ENCODE peak calls at places on chromosomes 11 and 22, in ten cellular contexts. S is effector memory CD4-positive, alpha-beta T cell; P is PC-3; K is pancreas; Z is GM23248; B is IMR-90; M is ovary; D is neural progenitor cell; G is body of pancreas; U is adipocyte. C is an unnamed sample.
A peak's percentile ranks its signal among the peaks of the same experiment; 100 is the strongest.

GRCh38 chr22:17536269-17536668 is 27.0 kb upstream of the SLC25A18 start:
- DNase-seq in S (no peak), P (no peak), K (no peak), Z (peak; percentile 62), B (no peak), M (no peak), D (no peak), G (no peak), U (no peak), C (peak; percentile 90)

GRCh38 chr11:86484795-86485166 is 110.1 kb downstream of the CCDC81 start:
- DNase-seq in S (no peak), P (no peak), K (no peak), Z (peak; percentile 36), B (no peak), M (no peak), D (no peak), G (no peak), U (no peak), C (no peak)

GRCh38 chr11:120471131-120471530 is 40.4 kb upstream of the GRIK4 start:
- DNase-seq in S (no peak), P (peak; percentile 13), K (no peak), Z (peak; percentile 75), B (peak; percentile 89), M (no peak), D (no peak), G (no peak), U (peak; percentile 77), C (no peak)

GRCh38 chr22:25212337-25212736 is 7.1 kb upstream of the CRYBB2 start:
- DNase-seq in S (no peak), P (no peak), K (no peak), Z (no peak), B (no peak), M (no peak), D (no peak), G (no peak), U (no peak), C (no peak)

GRCh38 chr11:40125054-40125453 is 1334.4 kb downstream of the LRRC4C start:
- DNase-seq in S (no peak), P (peak; percentile 12), K (no peak), Z (no peak), B (no peak), M (no peak), D (peak; percentile 10), G (no peak), U (no peak), C (no peak)

GRCh38 chr11:112616292-112617088 is 344.7 kb upstream of the NCAM1 start:
- DNase-seq in S (no peak), P (no peak), K (no peak), Z (no peak), B (no peak), M (no peak), D (no peak), G (no peak), U (no peak), C (no peak)

GRCh38 chr22:47035443-47035881 is 273.0 kb downstream of the TBC1D22A start:
- DNase-seq in S (no peak), P (no peak), K (peak; percentile 18), Z (peak; percentile 24), B (no peak), M (no peak), D (no peak), G (no peak), U (no peak), C (no peak)

GRCh38 chr11:9858822-9859221 is 194.9 kb downstream of the SWAP70 start:
- DNase-seq in S (no peak), P (peak; percentile 13), K (no peak), Z (peak; percentile 14), B (peak; percentile 50), M (no peak), D (peak; percentile 32), G (no peak), U (peak; percentile 33), C (peak; percentile 55)

GRCh38 chr11:31817054-31817620 is 6.0 kb upstream of the PAX6 start:
- DNase-seq in S (no peak), P (no peak), K (no peak), Z (no peak), B (no peak), M (no peak), D (peak; percentile 86), G (no peak), U (no peak), C (peak; percentile 41)

GRCh38 chr22:43207849-43208702 is 21.1 kb upstream of the TTLL12 start:
- DNase-seq in S (no peak), P (no peak), K (no peak), Z (no peak), B (no peak), M (no peak), D (no peak), G (no peak), U (no peak), C (no peak)

GRCh38 chr11:73194593-73194992 is 23.5 kb upstream of the P2RY2 start:
- DNase-seq in S (no peak), P (peak; percentile 96), K (no peak), Z (peak; percentile 53), B (no peak), M (no peak), D (no peak), G (no peak), U (no peak), C (no peak)

DNA sequence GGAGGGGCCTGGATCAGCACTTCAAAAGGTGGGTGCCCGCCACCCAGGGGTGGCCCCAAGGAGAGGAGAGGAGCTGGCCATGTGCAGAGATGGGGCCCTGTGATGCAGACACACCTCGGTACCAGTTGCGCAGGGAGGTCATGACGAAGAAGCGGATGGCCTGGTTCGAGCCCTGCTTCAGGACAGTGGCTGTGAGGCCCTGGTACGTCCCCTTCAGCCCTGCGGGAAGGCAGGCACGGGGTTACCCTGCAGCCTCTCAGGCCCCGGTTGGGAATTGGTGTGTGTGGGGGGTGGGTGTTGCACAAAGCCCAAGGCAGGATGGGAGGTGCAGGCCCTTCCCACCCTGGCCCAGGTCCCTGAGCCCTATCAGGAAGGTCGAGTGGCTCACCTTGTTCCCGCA is 1.8 kb downstream of the SLC25A1 start:
- DNase-seq in S (no peak), P (no peak), K (no peak), Z (no peak), B (no peak), M (peak; percentile 33), D (peak; percentile 6), G (peak; percentile 19), U (no peak), C (no peak)
- H3K4me3 ChIP-seq in S (no peak overlapping the region), P (peak overlapping the region; percentile 88), K (no peak overlapping the region), Z (peak overlapping the region; percentile 78), B (no peak overlapping the region), M (no peak overlapping the region), D (no peak overlapping the region), G (no peak overlapping the region), U (peak overlapping the region; percentile 85), C (peak overlapping the region; percentile 83)

DNA sequence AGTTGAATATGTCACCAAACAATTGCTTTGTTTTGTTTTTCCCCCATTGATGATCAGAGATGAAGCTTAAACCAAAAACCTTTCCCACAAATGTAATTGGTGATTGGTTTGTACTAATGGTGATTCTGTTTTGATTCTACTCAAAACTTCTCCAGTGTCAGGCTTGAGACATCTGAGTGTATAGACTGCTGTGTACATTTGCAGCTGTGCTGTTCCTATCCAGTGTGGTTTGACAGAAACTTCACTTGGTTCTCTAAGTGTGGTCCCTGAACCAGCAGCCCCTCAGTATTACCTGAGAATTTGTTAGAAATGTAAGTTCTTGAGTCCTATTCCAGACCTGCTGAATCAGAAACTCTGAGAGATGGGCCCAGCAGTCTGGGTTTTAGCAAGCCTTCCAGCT is 84.8 kb downstream of the PPP6R3 start:
- DNase-seq in S (no peak), P (no peak), K (no peak), Z (no peak), B (no peak), M (no peak), D (no peak), G (no peak), U (no peak), C (no peak)
- H3K36me3 ChIP-seq in S (peaks cover 29% of the 10 kb centered on the region), P (peaks cover 66% of the 10 kb centered on the region), K (no peaks in the 10 kb centered on the region), Z (peaks cover 17% of the 10 kb centered on the region), B (peaks cover 32% of the 10 kb centered on the region), M (no peaks in the 10 kb centered on the region), D (no peaks in the 10 kb centered on the region), G (no peaks in the 10 kb centered on the region), U (peaks cover 30% of the 10 kb centered on the region), C (peaks cover 63% of the 10 kb centered on the region)

DNA sequence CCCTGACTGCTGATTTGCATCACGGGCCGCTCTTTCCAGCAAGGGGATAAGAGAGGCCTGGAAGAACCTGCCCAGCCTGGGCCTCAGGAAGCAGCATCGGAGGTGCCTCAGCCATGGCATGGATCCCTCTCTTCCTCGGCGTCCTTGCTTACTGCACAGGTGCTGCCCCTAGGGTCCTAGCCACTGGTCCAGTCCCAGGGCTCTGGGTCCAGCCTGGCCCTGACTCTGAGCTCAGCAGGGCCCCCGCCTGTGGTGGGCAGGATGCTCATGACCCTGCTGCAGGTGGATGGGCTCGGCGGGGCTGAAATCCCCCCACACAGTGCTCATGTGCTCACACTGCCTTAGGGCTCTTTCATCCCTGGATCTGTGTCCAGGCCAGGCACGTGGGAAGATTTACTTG is 7.0 kb upstream of the IGLL5 start:
- DNase-seq in S (no peak), P (no peak), K (no peak), Z (no peak), B (no peak), M (no peak), D (no peak), G (no peak), U (no peak), C (no peak)
- H3K4me3 ChIP-seq in S (no peak overlapping the region), P (no peak overlapping the region), K (no peak overlapping the region), Z (no peak overlapping the region), B (no peak overlapping the region), M (no peak overlapping the region), D (no peak overlapping the region), G (no peak overlapping the region), U (no peak overlapping the region), C (no peak overlapping the region)

DNA sequence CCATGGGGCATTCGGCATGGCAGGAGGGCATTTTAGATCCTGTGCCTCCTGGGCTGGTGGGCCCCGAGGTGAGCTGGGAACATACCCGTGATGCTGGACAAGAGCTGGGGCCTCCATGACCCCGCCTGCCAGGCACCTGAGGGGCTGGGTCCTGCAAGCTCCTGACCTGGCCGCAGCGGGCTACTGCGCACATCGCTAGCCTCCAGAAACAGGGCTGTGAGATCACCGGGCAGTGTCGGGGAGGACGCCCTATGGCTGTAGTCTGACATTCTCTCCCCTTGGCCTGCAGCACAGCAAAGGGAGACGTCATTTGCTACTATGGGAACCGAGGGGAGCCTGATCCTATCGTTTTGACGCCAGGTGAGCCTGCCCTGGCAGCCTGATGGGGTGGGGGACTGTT is 24.4 kb upstream of the DGCR8 start:
- DNase-seq in S (no peak), P (no peak), K (no peak), Z (no peak), B (no peak), M (no peak), D (no peak), G (no peak), U (no peak), C (no peak)
- H3K36me3 ChIP-seq in S (peaks cover 45% of the 10 kb centered on the region), P (no peaks in the 10 kb centered on the region), K (no peaks in the 10 kb centered on the region), Z (no peaks in the 10 kb centered on the region), B (peaks cover 50% of the 10 kb centered on the region), M (no peaks in the 10 kb centered on the region), D (no peaks in the 10 kb centered on the region), G (peaks cover 5% of the 10 kb centered on the region), U (peaks cover 83% of the 10 kb centered on the region), C (no peaks in the 10 kb centered on the region)